ENCODE peak calls at places on chromosome 2, in eight cellular contexts. One of them, this sample, is unnamed.

GRCh38 chr2:161676902-161677496 is 52.8 kb downstream of the SLC4A10 start:
- DNase-seq in HepG2: no peak
- DNase-seq in H1: no peak
- DNase-seq in HCT116: no peak
- DNase-seq in K562: no peak
- DNase-seq in GM12878: no peak
- DNase-seq in endothelial cell of umbilical vein: no peak
- DNase-seq in A549: no peak
- DNase-seq in this sample: no peak

GRCh38 chr2:200335657-200336056 is 29.2 kb downstream of the SPATS2L start:
- DNase-seq in GM12878: no peak
- DNase-seq in A549: peak
- DNase-seq in K562: no peak
- DNase-seq in H1: no peak
- DNase-seq in HCT116: no peak
- DNase-seq in HepG2: peak
- DNase-seq in endothelial cell of umbilical vein: no peak
- DNase-seq in this sample: no peak

GRCh38 chr2:70790079-70790963 is at the start of gene FIGLA:
- DNase-seq in A549: no peak
- DNase-seq in H1: no peak
- DNase-seq in GM12878: no peak
- DNase-seq in K562: no peak
- DNase-seq in endothelial cell of umbilical vein: peak
- DNase-seq in HCT116: no peak
- DNase-seq in HepG2: no peak
- DNase-seq in this sample: no peak

GRCh38 chr2:65429799-65430514 is 2.4 kb downstream of the SPRED2 start:
- DNase-seq in HCT116: no peak
- DNase-seq in endothelial cell of umbilical vein: no peak
- DNase-seq in K562: no peak
- DNase-seq in GM12878: no peak
- DNase-seq in H1: no peak
- DNase-seq in A549: no peak
- DNase-seq in HepG2: no peak
- DNase-seq in this sample: no peak

GRCh38 chr2:230910546-230911135 is 14.4 kb downstream of the GPR55 start:
- DNase-seq in HepG2: no peak
- DNase-seq in H1: no peak
- DNase-seq in K562: peak
- DNase-seq in HCT116: no peak
- DNase-seq in A549: no peak
- DNase-seq in endothelial cell of umbilical vein: no peak
- DNase-seq in GM12878: no peak
- DNase-seq in this sample: peak

GRCh38 chr2:17579605-17580318 is 39.3 kb downstream of the VSNL1 start:
- DNase-seq in H1: peak
- DNase-seq in A549: no peak
- DNase-seq in GM12878: no peak
- DNase-seq in HCT116: peak
- DNase-seq in HepG2: peak
- DNase-seq in endothelial cell of umbilical vein: no peak
- DNase-seq in K562: no peak
- DNase-seq in this sample: no peak

GRCh38 chr2:123073371-123073770 is 951.7 kb upstream of the CNTNAP5 start:
- DNase-seq in GM12878: no peak
- DNase-seq in HCT116: no peak
- DNase-seq in endothelial cell of umbilical vein: no peak
- DNase-seq in H1: no peak
- DNase-seq in K562: no peak
- DNase-seq in HepG2: no peak
- DNase-seq in A549: no peak
- DNase-seq in this sample: peak

GRCh38 chr2:100731535-100731981 is 88.4 kb upstream of the NPAS2 start:
- DNase-seq in HepG2: no peak
- DNase-seq in A549: peak
- DNase-seq in HCT116: no peak
- DNase-seq in K562: no peak
- DNase-seq in endothelial cell of umbilical vein: peak
- DNase-seq in GM12878: no peak
- DNase-seq in H1: no peak
- DNase-seq in this sample: no peak

GRCh38 chr2:172103471-172104292 is 982 bp upstream of the DLX2 start:
- DNase-seq in GM12878: peak
- DNase-seq in A549: peak
- DNase-seq in K562: peak
- DNase-seq in HepG2: peak
- DNase-seq in H1: no peak
- DNase-seq in HCT116: peak
- DNase-seq in endothelial cell of umbilical vein: peak
- DNase-seq in this sample: peak

GRCh38 chr2:197311521-197312033 is 997 bp upstream of the ANKRD44 start:
- DNase-seq in A549: no peak
- DNase-seq in H1: no peak
- DNase-seq in K562: no peak
- DNase-seq in HCT116: no peak
- DNase-seq in GM12878: no peak
- DNase-seq in endothelial cell of umbilical vein: no peak
- DNase-seq in HepG2: peak
- DNase-seq in this sample: peak
- TF ChIP-seq MAX in A549: no peak
- TF ChIP-seq MAX in H1: no peak
- TF ChIP-seq MAX in K562: no peak
- TF ChIP-seq MAX in HCT116: no peak
- TF ChIP-seq MAX in GM12878: no peak
- TF ChIP-seq MAX in endothelial cell of umbilical vein: no peak
- TF ChIP-seq MAX in HepG2: no peak
- TF ChIP-seq MAX in this sample: no peak

GRCh38 chr2:54239427-54239826 is 16.6 kb downstream of the TSPYL6 start:
- DNase-seq in endothelial cell of umbilical vein: no peak
- DNase-seq in H1: no peak
- DNase-seq in HepG2: no peak
- DNase-seq in K562: no peak
- DNase-seq in A549: no peak
- DNase-seq in GM12878: no peak
- DNase-seq in HCT116: no peak
- DNase-seq in this sample: no peak
- H3K4me3 ChIP-seq in endothelial cell of umbilical vein: no peak
- H3K4me3 ChIP-seq in H1: no peak
- H3K4me3 ChIP-seq in HepG2: no peak
- H3K4me3 ChIP-seq in K562: no peak
- H3K4me3 ChIP-seq in A549: no peak
- H3K4me3 ChIP-seq in GM12878: no peak
- H3K4me3 ChIP-seq in HCT116: no peak
- H3K4me3 ChIP-seq in this sample: no peak

DNA sequence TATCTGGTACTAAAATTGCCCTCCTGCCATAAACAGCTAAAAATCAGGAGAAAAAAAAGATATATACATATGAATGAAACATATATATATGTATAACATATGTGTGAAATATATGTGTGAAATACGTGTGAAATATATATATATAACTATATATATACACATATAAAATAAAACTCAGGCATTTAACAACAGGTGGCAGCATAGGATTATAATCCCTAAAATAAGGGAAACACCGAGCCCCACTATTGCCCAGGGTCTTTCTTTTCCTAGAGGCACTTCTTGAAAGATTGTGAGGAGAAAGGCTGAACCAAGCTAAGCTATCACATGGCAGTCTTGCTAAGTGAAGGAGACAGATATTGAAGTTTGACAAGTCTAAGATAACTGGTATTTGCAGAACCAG is 65.9 kb upstream of the CYTIP start:
- DNase-seq in GM12878: no peak
- DNase-seq in K562: no peak
- DNase-seq in H1: no peak
- DNase-seq in HepG2: no peak
- DNase-seq in A549: no peak
- DNase-seq in endothelial cell of umbilical vein: no peak
- DNase-seq in HCT116: no peak
- DNase-seq in this sample: no peak
- TF ChIP-seq CTCF in GM12878: no peak
- TF ChIP-seq CTCF in K562: peak
- TF ChIP-seq CTCF in H1: no peak
- TF ChIP-seq CTCF in HepG2: peak
- TF ChIP-seq CTCF in A549: peak
- TF ChIP-seq CTCF in endothelial cell of umbilical vein: no peak
- TF ChIP-seq CTCF in HCT116: no peak
- TF ChIP-seq CTCF in this sample: no peak

GRCh38 chr2:25219621-25220020 is 51.2 kb upstream of the POMC start:
- DNase-seq in HepG2: no peak
- DNase-seq in GM12878: no peak
- DNase-seq in endothelial cell of umbilical vein: no peak
- DNase-seq in K562: no peak
- DNase-seq in H1: no peak
- DNase-seq in HCT116: no peak
- DNase-seq in A549: no peak
- DNase-seq in this sample: no peak
- TF ChIP-seq MAX in HepG2: no peak
- TF ChIP-seq MAX in GM12878: no peak
- TF ChIP-seq MAX in endothelial cell of umbilical vein: no peak
- TF ChIP-seq MAX in K562: no peak
- TF ChIP-seq MAX in H1: no peak
- TF ChIP-seq MAX in HCT116: no peak
- TF ChIP-seq MAX in A549: no peak
- TF ChIP-seq MAX in this sample: no peak

DNA sequence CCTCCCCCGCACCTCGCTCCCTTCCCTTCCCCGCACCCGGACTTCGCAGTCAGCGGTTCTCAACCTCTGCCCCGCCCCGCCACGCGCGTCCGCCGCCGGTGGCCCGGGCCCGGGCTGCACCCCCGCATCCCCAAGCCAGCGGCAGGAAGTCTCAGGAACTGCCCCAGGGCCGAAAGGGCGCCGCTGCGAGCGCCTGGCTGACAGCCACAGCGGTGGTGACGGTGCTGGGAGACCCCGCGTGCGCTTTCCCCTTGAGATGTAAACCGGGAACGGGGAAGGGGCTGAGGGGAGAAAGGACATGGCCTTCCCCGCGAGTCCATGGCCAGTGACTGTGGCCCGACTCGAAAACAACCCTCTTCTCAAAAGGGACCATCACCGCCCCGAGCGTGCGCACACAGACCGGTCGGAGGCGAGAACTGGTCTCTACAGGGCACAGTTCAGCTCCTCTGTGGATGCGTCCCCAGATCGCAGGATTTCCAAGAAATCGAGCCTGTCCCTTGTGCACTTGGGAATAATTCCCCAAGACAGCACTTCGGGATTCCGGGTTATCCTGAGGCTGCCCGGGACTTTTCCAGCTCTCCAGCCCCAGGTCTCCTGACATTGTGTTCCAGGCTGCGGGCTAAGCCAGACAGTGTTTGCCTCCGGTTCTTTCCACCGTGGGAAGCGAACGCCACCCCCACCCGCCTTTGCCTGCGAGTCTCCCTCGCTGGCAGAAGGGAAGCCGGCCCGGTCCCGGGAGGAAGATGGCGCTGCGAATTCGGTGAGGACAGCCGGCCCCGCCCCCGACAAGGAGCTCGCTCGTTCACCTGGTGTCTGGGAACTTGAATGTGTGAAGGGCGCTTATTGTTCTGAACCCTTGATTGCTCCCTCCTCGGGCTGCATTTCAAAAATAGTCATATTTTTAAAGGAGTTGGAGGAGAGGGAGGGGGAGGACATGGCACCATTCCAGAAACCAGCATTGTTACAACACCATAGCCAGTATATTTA is 2.7 kb downstream of the LRATD1 start:
- DNase-seq in K562: peak
- DNase-seq in A549: peak
- DNase-seq in HCT116: no peak
- DNase-seq in HepG2: no peak
- DNase-seq in GM12878: no peak
- DNase-seq in endothelial cell of umbilical vein: peak
- DNase-seq in H1: no peak
- DNase-seq in this sample: no peak
- H3K4me3 ChIP-seq in K562: peak
- H3K4me3 ChIP-seq in A549: peak
- H3K4me3 ChIP-seq in HCT116: no peak
- H3K4me3 ChIP-seq in HepG2: no peak
- H3K4me3 ChIP-seq in GM12878: no peak
- H3K4me3 ChIP-seq in endothelial cell of umbilical vein: no peak
- H3K4me3 ChIP-seq in H1: peak
- H3K4me3 ChIP-seq in this sample: no peak

GRCh38 chr2:74441690-74442482 is at the start of gene RTKN:
- DNase-seq in endothelial cell of umbilical vein: no peak
- DNase-seq in H1: no peak
- DNase-seq in HCT116: peak
- DNase-seq in GM12878: no peak
- DNase-seq in HepG2: peak
- DNase-seq in K562: no peak
- DNase-seq in A549: peak
- DNase-seq in this sample: no peak
- TF ChIP-seq CTCF in endothelial cell of umbilical vein: no peak
- TF ChIP-seq CTCF in H1: no peak
- TF ChIP-seq CTCF in HCT116: no peak
- TF ChIP-seq CTCF in GM12878: no peak
- TF ChIP-seq CTCF in HepG2: peak
- TF ChIP-seq CTCF in K562: no peak
- TF ChIP-seq CTCF in A549: no peak
- TF ChIP-seq CTCF in this sample: no peak

DNA sequence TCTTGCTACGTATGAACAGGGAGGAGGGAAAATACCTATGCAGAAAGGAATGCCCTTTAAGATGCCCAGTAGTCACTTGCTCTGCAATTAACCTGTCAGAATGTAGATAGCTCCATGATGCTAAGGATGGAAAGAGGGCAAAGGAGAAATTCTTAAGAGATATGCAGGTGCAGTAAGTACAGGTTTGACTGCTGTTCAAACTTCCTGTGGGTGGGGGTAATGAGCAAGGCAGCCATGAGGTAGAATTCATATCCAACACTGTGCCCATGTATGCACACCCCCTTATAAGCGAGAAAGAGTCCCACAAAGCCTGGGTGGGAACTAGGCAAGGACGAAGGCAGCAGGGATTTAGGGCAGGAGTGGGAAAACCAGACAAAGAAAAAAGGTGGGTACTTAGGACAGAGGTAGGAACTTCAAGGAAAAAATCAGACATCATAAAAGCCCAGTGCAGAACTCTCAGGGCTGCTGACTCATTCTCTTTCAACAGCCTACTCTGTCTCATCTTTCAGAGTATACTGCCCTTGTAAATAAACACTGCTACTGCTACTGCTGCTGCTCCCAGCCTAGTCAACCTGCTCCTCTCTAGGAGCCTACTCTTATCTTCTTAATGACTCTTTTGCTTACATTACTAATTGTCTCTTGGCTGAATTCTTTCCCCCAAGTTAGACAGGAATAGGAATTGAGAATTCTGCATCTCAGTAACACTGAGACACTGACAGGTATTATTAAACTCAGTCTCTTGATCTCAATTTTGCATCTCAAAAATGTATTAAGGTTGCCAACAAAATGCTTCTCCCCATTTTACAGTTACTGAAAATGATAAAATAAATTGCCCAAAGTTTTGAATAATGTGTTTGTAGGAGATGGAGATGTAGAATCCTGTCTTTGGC is 189.0 kb downstream of the PTH2R start:
- DNase-seq in A549: peak
- DNase-seq in H1: no peak
- DNase-seq in HepG2: no peak
- DNase-seq in GM12878: no peak
- DNase-seq in HCT116: peak
- DNase-seq in K562: peak
- DNase-seq in endothelial cell of umbilical vein: no peak
- DNase-seq in this sample: no peak
- TF ChIP-seq MAX in A549: no peak
- TF ChIP-seq MAX in H1: no peak
- TF ChIP-seq MAX in HepG2: no peak
- TF ChIP-seq MAX in GM12878: no peak
- TF ChIP-seq MAX in HCT116: no peak
- TF ChIP-seq MAX in K562: no peak
- TF ChIP-seq MAX in endothelial cell of umbilical vein: no peak
- TF ChIP-seq MAX in this sample: no peak